ENCODE peak calls at places on chromosomes 5 and 9, in five cellular contexts. L is DND-41, E is BJ, T is PC-3, Q is K562. O is an unnamed sample.

GRCh38 chr9:134028076-134028475 is 2.8 kb downstream of the BRD3OS start:
- DNase-seq in L (no peak), E (no peak), T (no peak), Q (no peak), O (no peak)

GRCh38 chr9:129100383-129101169 is 10.0 kb downstream of the CRAT start:
- DNase-seq in L (no peak), E (no peak), T (no peak), Q (no peak), O (no peak)

GRCh38 chr9:14238044-14238443 is 75.9 kb downstream of the NFIB start:
- DNase-seq in L (no peak), E (no peak), T (peak; percentile 68), Q (no peak), O (peak; percentile 23)

GRCh38 chr9:125142560-125143376 is 560 bp downstream of the SCAI start:
- DNase-seq in L (peak; percentile 21), E (no peak), T (no peak), Q (no peak), O (no peak)

GRCh38 chr9:124040186-124040920 is 28.8 kb downstream of the LHX2 start:
- DNase-seq in L (no peak), E (no peak), T (no peak), Q (no peak), O (peak; percentile 38)

GRCh38 chr9:126592461-126592860 is 21.3 kb upstream of the LMX1B start:
- DNase-seq in L (no peak), E (no peak), T (no peak), Q (no peak), O (no peak)

GRCh38 chr5:74130141-74130897 is 504.3 kb downstream of the ARHGEF28 start:
- DNase-seq in L (no peak), E (no peak), T (no peak), Q (no peak), O (no peak)

GRCh38 chr9:124623966-124624734 is 117.0 kb upstream of the NR5A1 start:
- DNase-seq in L (no peak), E (no peak), T (no peak), Q (no peak), O (no peak)

GRCh38 chr9:131773911-131774379 is 34.1 kb upstream of the RAPGEF1 start:
- DNase-seq in L (peak; percentile 41), E (no peak), T (peak; percentile 54), Q (peak; percentile 70), O (peak; percentile 46)

DNA sequence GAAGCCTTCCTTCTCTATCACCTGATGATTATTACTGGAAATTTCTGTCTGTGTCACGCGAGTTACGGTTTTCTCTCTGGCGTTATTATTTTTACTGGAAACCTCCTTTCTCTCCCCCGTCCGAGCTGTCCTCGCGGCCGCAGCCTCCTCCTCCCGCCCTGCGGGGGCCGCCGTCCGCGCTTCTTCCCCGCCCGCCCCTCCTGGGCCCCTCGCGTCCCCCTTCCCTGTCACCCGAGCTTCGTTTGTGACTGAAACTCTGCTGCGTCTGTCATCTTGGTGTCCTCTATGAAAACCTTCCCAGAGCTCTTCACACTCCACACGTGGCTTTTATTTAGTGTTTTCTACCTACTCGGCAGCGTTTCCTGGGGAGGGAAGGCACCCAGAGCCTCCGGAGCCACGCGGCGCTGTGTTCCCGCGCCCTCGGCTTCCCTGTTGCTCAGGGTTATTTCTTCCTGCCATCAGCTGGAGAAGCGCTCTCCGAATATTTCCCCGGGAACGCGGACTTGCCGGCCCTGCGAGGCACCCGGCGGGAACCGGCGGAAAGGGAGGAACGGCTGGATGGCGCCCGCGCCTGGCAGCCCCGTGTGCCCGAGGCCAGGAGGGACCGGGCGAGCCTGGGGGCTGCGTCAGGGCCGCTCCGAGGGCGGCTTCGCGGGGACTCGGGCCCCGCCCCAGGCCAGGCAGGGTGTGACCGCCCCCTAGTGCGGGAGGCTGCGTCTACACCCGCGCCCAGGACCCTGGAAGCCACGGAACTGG is 33.9 kb downstream of the TRIP13 start:
- DNase-seq in L (no peak), E (no peak), T (no peak), Q (peak; percentile 51), O (no peak)
- H3K27me3 ChIP-seq in L (no peaks in the 10 kb centered on the region), E (peaks cover 3% of the 10 kb centered on the region), T (no peaks in the 10 kb centered on the region), Q (peaks cover 4% of the 10 kb centered on the region), O (peaks cover 18% of the 10 kb centered on the region)

GRCh38 chr9:121220996-121221671 is 19.5 kb upstream of the RAB14 start:
- DNase-seq in L (no peak), E (no peak), T (no peak), Q (no peak), O (no peak)

GRCh38 chr9:121218357-121219027 is 16.8 kb upstream of the RAB14 start:
- DNase-seq in L (no peak), E (no peak), T (no peak), Q (no peak), O (no peak)

GRCh38 chr9:121226186-121226585 is 24.5 kb upstream of the RAB14 start:
- DNase-seq in L (no peak), E (no peak), T (peak; percentile 45), Q (no peak), O (peak; percentile 11)

GRCh38 chr9:121225240-121225639 is 23.6 kb upstream of the RAB14 start:
- DNase-seq in L (no peak), E (no peak), T (no peak), Q (no peak), O (no peak)

DNA sequence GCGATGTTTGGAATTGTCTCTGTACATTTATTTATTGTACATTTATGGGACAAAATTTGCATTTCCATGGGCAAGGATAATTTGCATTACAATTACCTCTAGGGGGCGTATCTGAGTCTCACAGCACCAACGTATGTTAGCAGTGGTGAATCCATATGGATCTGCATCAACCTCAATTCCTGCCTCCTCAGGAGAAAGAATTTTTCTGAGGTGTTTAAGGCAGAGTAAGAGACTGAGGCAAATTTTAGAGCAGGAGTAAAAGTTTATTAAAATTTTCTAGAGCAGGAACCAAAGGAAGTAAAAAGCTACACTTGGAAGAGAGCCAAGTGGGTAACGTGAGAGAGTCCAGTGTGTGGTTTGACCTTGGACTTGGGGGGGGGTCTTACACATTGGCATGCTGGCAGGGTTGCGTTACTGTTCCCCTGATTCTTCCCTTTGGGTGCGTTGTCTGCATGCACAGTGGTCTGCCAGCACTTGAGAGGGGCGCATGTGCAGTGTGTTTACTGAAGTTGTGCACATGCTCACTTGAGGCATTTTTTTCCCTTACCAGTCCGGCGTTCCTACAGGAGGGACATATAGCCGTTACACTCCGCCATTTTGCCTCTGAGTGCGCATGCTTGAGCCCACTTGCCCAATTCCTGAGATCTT is 21.0 kb upstream of the RAB14 start:
- DNase-seq in L (no peak), E (no peak), T (peak; percentile 61), Q (peak; percentile 31), O (peak; percentile 48)
- H3K4me3 ChIP-seq in L (no peak overlapping the region), E (no peak overlapping the region), T (no peak overlapping the region), Q (no peak overlapping the region), O (no peak overlapping the region)

GRCh38 chr9:127887792-127888191 is 10.3 kb upstream of the AK1 start:
- DNase-seq in L (no peak), E (no peak), T (no peak), Q (no peak), O (no peak)
- TF ChIP-seq CTCF in L (no peak), E (peak; percentile 2), T (no peak), Q (peak; percentile 44), O (peak; percentile 52)

DNA sequence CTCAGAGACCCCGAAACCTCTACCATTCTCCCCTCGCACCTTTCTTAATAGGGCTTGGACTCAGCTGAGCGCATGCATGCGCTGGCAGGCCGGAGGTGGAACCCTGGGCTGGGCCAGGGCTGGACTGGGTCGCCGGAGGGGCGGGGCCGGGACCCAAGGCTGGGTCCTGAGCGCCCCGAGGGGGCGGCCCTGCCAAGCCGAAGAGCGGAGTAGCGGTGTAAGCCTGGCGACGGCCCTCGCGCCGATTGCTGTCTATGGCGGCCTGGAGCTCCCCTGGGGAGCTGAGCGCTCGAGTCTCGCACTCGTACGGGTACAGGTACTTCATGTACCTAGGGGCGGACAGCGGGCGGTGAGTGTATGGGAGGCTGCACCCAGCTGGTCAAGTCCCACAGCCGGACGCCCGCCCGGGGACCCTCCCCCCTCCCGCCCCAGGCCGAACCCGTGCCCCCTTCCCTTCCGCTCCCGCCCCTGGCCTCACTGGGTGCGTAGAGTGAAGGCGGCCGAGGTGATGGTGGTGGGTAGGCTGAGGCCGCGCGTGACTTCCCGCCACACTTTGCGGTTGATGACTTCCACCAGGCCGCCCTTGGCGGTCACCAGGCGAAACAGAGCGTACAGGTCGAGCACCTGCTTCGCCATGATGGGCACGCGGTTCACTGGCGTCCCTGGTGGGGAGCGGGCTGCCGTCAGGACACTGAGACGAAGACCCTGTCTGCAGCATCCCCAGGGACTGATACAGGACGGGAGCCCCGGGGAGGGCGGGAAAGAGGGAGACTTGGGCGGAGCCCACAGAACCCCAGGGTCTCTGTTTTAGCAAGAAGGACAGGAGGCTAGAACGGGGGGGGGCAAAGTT is 3.3 kb upstream of the DCTN3 start:
- DNase-seq in L (no peak), E (no peak), T (no peak), Q (no peak), O (no peak)
- H3K27me3 ChIP-seq in L (peaks cover 16% of the 10 kb centered on the region), E (peaks cover 48% of the 10 kb centered on the region), T (peaks cover 7% of the 10 kb centered on the region), Q (peaks cover 10% of the 10 kb centered on the region), O (peaks cover 49% of the 10 kb centered on the region)

DNA sequence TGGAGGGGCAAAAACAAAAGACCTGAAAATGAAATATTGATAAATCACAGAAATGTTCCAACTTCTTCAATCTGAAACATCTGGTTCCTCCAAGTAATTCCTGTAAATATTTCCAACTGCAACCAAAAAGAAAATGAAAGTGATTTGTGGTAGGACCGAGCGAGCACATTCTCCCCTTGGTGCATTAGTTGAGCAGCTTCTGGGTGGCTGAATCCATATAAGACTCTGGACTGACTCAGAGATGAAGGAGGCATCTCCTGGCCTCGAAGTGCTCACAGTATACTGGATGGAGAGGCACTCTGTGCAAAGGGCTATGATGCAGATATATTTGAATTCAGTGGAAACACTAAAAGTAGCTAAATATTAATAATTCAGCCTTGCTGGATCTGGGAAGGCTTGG is 265.0 kb downstream of the MARCHF11 start:
- DNase-seq in L (no peak), E (no peak), T (no peak), Q (no peak), O (no peak)
- H3K4me3 ChIP-seq in L (no peak overlapping the region), E (peak overlapping the region; percentile 5), T (no peak overlapping the region), Q (no peak overlapping the region), O (no peak overlapping the region)

GRCh38 chr9:99889120-99889519 is 17.3 kb upstream of the STX17 start:
- DNase-seq in L (no peak), E (no peak), T (no peak), Q (no peak), O (no peak)
- TF ChIP-seq CTCF in L (peak; percentile 26), E (no peak), T (no peak), Q (no peak), O (no peak)

DNA sequence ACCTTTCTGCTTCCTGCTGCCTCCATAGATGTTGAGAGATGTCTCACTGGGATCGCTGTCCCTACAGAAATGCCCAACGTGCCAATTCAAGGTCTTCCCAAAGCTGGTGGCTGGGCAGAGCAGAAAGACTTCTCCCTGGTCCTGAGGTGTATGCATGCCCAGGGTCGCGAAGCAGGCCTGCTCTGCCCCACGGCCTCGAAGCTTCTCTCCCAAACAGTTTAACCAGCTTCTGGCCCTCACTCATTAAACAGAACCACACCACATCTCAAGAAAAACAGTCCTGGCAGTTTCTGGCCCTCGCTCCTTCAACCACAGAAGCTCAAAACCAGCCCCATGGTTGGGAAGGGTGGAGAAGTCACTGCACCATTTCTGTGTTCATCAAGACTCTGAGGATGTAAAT is 14.7 kb upstream of the SMIM32 start:
- DNase-seq in L (no peak), E (no peak), T (no peak), Q (no peak), O (no peak)
- H3K27me3 ChIP-seq in L (peaks cover under 1% of the 10 kb centered on the region), E (peaks cover 4% of the 10 kb centered on the region), T (no peaks in the 10 kb centered on the region), Q (peaks cover 12% of the 10 kb centered on the region), O (no peaks in the 10 kb centered on the region)